ENCODE peak calls at places on chromosomes 16 and 17, in four cellular contexts. K, F, M and U are unnamed samples.

GRCh38 chr17:64074704-64075484 is 54.5 kb upstream of the ICAM2 start:
- DNase-seq in K (no peak), F (no peak), M (no peak), U (no peak)

GRCh38 chr16:67104061-67104460 is 5.7 kb upstream of the PHAF1 start:
- DNase-seq in K (no peak), F (no peak), M (no peak), U (no peak)

GRCh38 chr16:89374393-89374948 is 115.9 kb downstream of the ANKRD11 start:
- DNase-seq in K (no peak), F (no peak), M (peak), U (peak)

GRCh38 chr16:56477096-56477878 is 25.9 kb downstream of the OGFOD1 start:
- DNase-seq in K (no peak), F (peak), M (no peak), U (no peak)

GRCh38 chr17:81295031-81295677 is at the start of gene SLC38A10:
- DNase-seq in K (peak), F (peak), M (peak), U (peak)

GRCh38 chr17:50081757-50082156 is 13.4 kb upstream of the PDK2 start:
- DNase-seq in K (no peak), F (no peak), M (no peak), U (no peak)

GRCh38 chr16:86165479-86165878 is 266.5 kb downstream of the IRF8 start:
- DNase-seq in K (no peak), F (no peak), M (no peak), U (no peak)

GRCh38 chr17:62882284-62882683 is 74.2 kb upstream of the MARCHF10 start:
- DNase-seq in K (no peak), F (no peak), M (no peak), U (no peak)

GRCh38 chr17:35185849-35186248 is 8.3 kb downstream of the SLC35G3 start:
- DNase-seq in K (no peak), F (no peak), M (no peak), U (no peak)

GRCh38 chr17:19619705-19620325 is 28.7 kb upstream of the ALDH3A2 start:
- DNase-seq in K (no peak), F (no peak), M (no peak), U (no peak)

DNA sequence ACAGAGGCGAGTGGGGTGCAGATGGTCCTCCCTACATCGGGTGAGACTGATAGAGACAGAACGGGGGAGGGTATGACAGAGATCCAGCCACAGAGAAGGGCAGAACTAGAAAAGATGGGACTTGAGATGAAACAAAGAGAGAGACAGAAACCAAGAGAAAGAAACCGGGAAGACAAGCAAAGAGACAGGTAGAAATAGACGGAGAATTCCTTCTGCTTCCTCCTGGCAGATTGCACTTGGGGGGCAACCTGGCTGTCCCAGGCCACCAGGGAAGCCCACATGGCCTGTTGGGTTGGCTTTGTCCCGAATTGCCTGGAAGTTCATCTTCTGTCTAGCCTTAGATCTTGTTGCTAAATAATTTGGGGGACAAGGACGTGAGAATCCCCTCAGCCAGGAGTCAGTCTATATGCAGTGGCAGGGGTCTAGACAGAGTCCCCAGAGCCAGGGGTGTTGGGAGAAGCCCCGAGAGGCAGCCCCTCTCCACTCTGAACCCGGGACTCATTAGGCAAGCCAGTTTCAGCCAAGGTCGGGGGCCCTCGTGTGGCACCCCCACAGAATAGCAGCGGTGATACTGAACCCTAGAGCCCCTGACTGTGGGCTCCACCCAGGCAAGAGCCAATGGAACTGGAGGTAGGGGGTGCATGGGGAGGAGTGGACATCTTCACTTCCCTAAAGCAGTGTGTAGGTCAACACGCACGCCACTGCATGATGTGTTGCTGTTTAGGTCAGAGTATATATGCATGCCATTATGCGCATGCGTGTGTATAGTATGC is 626 bp upstream of the TSPOAP1 start:
- DNase-seq in K (peak), F (no peak), M (no peak), U (peak)
- TF ChIP-seq CTCF in K (peak), F (peak), M (no peak), U (peak)

GRCh38 chr16:58678716-58679115 is 5.9 kb downstream of the SLC38A7 start:
- DNase-seq in K (no peak), F (no peak), M (peak), U (no peak)
- TF ChIP-seq CTCF in K (no peak), F (peak), M (peak), U (peak)

GRCh38 chr17:45686250-45686649 is 97.9 kb upstream of the CRHR1 start:
- DNase-seq in K (no peak), F (no peak), M (no peak), U (no peak)

GRCh38 chr17:45688820-45689219 is 95.3 kb upstream of the CRHR1 start:
- DNase-seq in K (no peak), F (no peak), M (no peak), U (no peak)

GRCh38 chr17:45687594-45687993 is 96.5 kb upstream of the CRHR1 start:
- DNase-seq in K (no peak), F (no peak), M (no peak), U (no peak)

GRCh38 chr17:45690876-45691275 is 93.2 kb upstream of the CRHR1 start:
- DNase-seq in K (no peak), F (no peak), M (no peak), U (no peak)

GRCh38 chr17:45688353-45688752 is 95.8 kb upstream of the CRHR1 start:
- DNase-seq in K (no peak), F (no peak), M (no peak), U (no peak)
- TF ChIP-seq CTCF in K (no peak), F (no peak), M (no peak), U (no peak)

GRCh38 chr16:27355610-27356009 is 41.8 kb downstream of the IL4R start:
- DNase-seq in K (no peak), F (peak), M (no peak), U (no peak)
- TF ChIP-seq CTCF in K (no peak), F (peak), M (no peak), U (peak)

DNA sequence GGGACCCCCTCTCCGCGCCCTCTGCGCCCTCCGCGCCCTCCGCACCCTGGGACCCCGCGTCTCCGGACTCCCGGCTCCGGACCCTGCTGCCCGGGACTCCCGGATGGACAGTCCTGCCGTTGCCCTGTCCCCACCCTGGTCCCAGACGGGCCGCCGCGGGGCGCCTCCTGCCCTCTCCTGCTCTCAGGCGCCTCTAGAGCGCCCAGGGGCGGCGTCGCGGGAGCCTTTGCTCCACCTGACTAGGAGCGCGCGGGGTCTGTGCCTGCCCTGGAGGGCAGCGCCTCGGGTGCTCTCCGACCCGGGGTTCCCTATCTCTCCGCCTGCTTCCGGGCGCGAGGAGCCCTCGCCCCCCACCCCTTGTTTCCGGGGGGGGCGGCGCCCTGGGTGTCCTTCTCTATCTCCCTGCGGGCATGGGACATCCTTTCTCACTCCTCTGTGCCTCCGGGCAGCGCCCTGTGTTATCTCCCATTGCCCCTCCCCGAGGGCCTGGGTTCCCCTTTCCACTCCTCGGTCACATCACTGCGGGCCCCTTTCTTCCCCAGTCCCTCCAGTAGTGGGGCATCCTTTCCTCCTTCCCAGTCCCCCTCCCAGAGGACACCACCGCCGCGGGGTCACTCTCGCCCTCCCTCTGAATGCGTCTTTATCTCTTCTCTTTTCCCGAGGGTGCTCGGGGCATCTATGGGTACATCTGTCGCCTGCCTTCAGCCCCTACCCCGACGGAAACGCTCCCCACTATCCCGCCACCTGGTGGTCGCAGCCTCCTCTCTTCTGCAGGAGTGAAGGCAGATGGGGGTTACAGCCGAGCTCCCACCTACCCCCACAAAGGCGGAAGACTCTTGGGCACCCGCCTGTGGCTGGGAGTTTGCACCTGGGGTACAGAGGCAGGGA is 865 bp downstream of the PRKCB start:
- DNase-seq in K (peak), F (no peak), M (no peak), U (no peak)
- TF ChIP-seq CTCF in K (no peak), F (no peak), M (no peak), U (no peak)

GRCh38 chr17:79991140-79991923 is 44.3 kb downstream of the TBC1D16 start:
- DNase-seq in K (peak), F (peak), M (peak), U (peak)

GRCh38 chr17:79993390-79994221 is 42.1 kb downstream of the TBC1D16 start:
- DNase-seq in K (peak), F (no peak), M (no peak), U (no peak)

GRCh38 chr17:79992657-79993389 is 42.8 kb downstream of the TBC1D16 start:
- DNase-seq in K (no peak), F (no peak), M (no peak), U (no peak)

GRCh38 chr17:79990704-79991103 is 45.0 kb downstream of the TBC1D16 start:
- DNase-seq in K (peak), F (no peak), M (no peak), U (no peak)

GRCh38 chr17:79991924-79992656 is 43.6 kb downstream of the TBC1D16 start:
- DNase-seq in K (peak), F (no peak), M (no peak), U (no peak)
- TF ChIP-seq CTCF in K (no peak), F (no peak), M (peak), U (no peak)

DNA sequence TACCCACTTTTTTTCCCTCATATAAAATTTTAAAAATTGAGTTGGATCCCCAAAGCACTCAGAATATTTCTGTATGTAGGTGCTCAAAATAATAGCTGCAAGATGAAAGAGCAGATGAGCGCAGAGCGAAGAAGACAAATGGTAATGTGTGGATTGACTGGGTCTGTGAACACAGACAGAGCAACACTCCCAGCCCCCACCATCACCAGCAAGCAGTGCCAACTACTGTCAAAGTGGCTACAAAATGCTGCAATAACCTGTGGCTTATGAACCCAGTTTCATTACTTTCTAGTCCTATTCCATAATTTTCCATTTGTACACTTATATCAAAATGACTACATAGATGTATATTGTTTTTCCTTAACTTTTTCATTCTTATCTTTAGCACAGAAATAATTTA is 137.2 kb downstream of the MYO1D start:
- DNase-seq in K (no peak), F (no peak), M (no peak), U (no peak)
- TF ChIP-seq CTCF in K (no peak), F (no peak), M (no peak), U (no peak)

DNA sequence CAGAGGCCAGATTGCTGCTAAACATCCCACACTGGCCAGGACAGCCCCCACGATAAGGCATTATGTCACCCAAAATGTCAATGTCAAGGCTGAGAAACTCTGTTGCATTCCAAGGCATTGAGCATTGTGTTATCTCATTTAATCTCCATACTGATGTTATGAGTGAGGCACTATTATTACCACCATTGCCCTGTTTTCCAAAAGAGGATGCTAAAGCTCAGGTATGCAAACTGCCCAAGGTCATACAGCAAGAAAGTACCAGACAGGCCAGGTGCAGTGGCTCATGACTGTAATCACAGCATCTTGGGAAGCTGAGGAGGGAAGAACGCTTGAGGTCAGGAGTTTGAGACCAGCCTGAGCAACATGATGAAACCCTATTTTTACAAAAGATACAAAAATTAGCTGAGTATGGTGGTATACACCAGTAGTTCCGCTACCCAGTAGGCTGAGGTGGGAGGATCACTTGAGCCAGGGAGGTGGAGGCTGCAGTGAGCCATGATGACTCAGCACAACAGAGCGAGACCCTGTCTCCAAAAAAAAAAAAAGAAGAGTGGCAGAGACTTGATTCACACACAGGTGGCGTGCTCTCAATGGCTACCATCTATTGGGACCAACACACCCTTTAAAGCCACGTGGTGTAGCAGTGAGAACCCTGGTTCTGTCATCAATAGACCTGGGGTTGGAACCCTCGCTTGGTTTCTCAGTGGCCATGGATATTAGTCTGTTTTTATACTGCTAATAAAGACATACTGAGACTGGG is 58.8 kb upstream of the GRIN2A start:
- DNase-seq in K (no peak), F (no peak), M (no peak), U (no peak)
- TF ChIP-seq CTCF in K (no peak), F (no peak), M (no peak), U (no peak)

DNA sequence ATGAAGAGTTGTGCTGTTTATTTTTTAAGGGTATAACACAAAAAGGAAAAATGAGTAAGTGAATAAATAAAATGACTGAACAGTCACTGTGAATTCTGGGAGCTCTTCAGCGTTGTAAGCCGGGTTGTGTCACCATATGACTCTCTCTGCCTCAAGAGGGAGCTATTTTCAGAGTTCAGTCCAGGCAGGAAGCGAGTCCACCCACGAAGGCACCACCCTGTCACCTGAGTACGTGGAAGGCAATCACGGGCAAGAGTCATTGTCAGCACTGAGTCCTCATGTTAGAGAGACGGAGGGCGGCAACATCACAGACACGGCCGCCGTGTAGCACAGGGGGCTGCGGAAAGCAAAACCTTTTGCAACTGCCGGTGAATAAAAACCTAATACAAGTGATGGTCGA is 227.6 kb downstream of the UTP18 start:
- DNase-seq in K (no peak), F (peak), M (no peak), U (no peak)
- TF ChIP-seq CTCF in K (no peak), F (peak), M (no peak), U (peak)